ENCODE peak calls at places on chromosomes 1 and 21, in six cellular contexts. D is gastrocnemius medialis, F is psoas muscle, A is prostate gland, G is hepatocyte, O is AG04450. N is an unnamed sample.
A peak's percentile ranks its signal among the peaks of the same experiment; 100 is the strongest.

GRCh38 chr1:228289996-228290881 is 82.4 kb downstream of the OBSCN start:
- DNase-seq in D (peak; percentile 15), F (peak; percentile 10), A (no peak), G (no peak), O (no peak), N (no peak)

GRCh38 chr1:50599546-50599945 is 176.3 kb upstream of the DMRTA2 start:
- DNase-seq in D (no peak), F (no peak), A (no peak), G (no peak), O (no peak), N (no peak)

GRCh38 chr1:71621785-71622184 is 541.0 kb upstream of the ZRANB2 start:
- DNase-seq in D (no peak), F (no peak), A (no peak), G (no peak), O (peak; percentile 18), N (no peak)

GRCh38 chr1:59081795-59082194 is 215.1 kb upstream of the FGGY start:
- DNase-seq in D (no peak), F (no peak), A (no peak), G (no peak), O (no peak), N (no peak)

GRCh38 chr1:48043524-48043923 is 46.3 kb upstream of the TRABD2B start:
- DNase-seq in D (no peak), F (no peak), A (no peak), G (peak; percentile 55), O (no peak), N (no peak)

GRCh38 chr1:184632415-184633175 is 122.1 kb downstream of the EDEM3 start:
- DNase-seq in D (peak; percentile 96), F (peak; percentile 55), A (peak; percentile 96), G (no peak), O (no peak), N (peak; percentile 94)

GRCh38 chr1:7783178-7783711 is 846 bp upstream of the PER3 start:
- DNase-seq in D (peak; percentile 82), F (peak; percentile 77), A (no peak), G (peak; percentile 77), O (no peak), N (peak; percentile 71)

GRCh38 chr21:26965567-26966359 is 1.1 kb downstream of the ADAMTS5 start:
- DNase-seq in D (peak; percentile 14), F (peak; percentile 62), A (no peak), G (peak; percentile 51), O (no peak), N (peak; percentile 25)

GRCh38 chr1:193019442-193020026 is 39.6 kb downstream of the UCHL5 start:
- DNase-seq in D (no peak), F (no peak), A (peak; percentile 34), G (peak; percentile 69), O (peak; percentile 27), N (no peak)

GRCh38 chr1:1063945-1064831 is 9.9 kb downstream of the RNF223 start:
- DNase-seq in D (peak; percentile 43), F (peak; percentile 52), A (peak; percentile 56), G (peak; percentile 93), O (peak; percentile 63), N (peak; percentile 77)

GRCh38 chr1:28118640-28119307 is 30.4 kb upstream of the EYA3 start:
- DNase-seq in D (no peak), F (no peak), A (no peak), G (no peak), O (no peak), N (no peak)

GRCh38 chr1:154609398-154610380 is 1.7 kb upstream of the ADAR start:
- DNase-seq in D (no peak), F (no peak), A (no peak), G (no peak), O (no peak), N (no peak)

GRCh38 chr21:42532466-42533181 is 19.0 kb downstream of the SLC37A1 start:
- DNase-seq in D (peak; percentile 99), F (peak; percentile 88), A (no peak), G (no peak), O (no peak), N (peak; percentile 78)

GRCh38 chr1:101250656-101251272 is 13.9 kb downstream of the S1PR1 start:
- DNase-seq in D (no peak), F (no peak), A (no peak), G (no peak), O (no peak), N (no peak)

GRCh38 chr1:160651428-160652064 is 4.7 kb upstream of the SLAMF1 start:
- DNase-seq in D (no peak), F (no peak), A (no peak), G (no peak), O (no peak), N (no peak)

GRCh38 chr21:36437745-36438128 is 42.2 kb downstream of the CLDN14 start:
- DNase-seq in D (no peak), F (no peak), A (no peak), G (no peak), O (peak; percentile 49), N (peak; percentile 55)

GRCh38 chr1:85584264-85584781 is 3.8 kb downstream of the CCN1 start:
- DNase-seq in D (no peak), F (no peak), A (no peak), G (peak; percentile 58), O (peak; percentile 86), N (no peak)

GRCh38 chr1:113835686-113836290 is 23.5 kb upstream of the RSBN1 start:
- DNase-seq in D (no peak), F (no peak), A (no peak), G (peak; percentile 68), O (peak; percentile 16), N (no peak)

GRCh38 chr1:167782946-167783345 is 61.2 kb downstream of the MPZL1 start:
- DNase-seq in D (no peak), F (no peak), A (no peak), G (no peak), O (no peak), N (no peak)

GRCh38 chr1:234752927-234753326 is 142.9 kb upstream of the IRF2BP2 start:
- DNase-seq in D (no peak), F (no peak), A (no peak), G (no peak), O (no peak), N (no peak)

GRCh38 chr1:156638189-156638588 is 3.7 kb upstream of the BCAN start:
- DNase-seq in D (no peak), F (no peak), A (no peak), G (no peak), O (no peak), N (no peak)

DNA sequence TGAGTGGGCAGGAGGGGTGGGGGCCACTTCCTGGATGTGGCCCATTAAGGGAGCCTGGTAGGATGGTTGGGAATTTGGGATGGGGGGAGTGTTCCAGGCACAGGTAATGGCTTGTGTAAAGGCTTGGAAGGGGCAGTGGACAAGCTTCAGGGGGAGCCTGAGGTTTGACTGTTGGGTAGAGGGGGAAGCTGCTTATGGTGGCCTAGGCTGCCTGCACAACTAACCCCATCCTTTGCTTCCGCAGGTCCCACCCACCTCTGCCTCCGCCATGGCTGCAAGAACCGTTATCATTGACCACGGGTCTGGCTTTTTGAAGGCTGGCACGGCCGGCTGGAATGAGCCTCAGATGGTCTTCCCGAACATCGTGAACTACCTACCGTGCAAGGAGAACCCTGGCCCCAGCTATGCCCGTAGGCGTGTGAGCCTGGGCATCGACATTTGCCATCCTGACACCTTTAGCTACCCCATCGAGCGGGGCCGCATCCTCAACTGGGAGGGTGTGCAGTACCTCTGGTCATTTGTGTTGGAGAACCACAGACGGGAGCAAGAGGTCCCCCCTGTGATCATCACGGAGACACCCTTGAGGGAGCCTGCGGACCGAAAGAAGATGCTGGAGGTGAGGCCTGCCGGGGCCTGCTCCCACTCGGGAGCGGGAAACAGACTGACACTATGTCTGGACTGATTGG is 67.8 kb downstream of the ACTL8 start:
- DNase-seq in D (no peak), F (no peak), A (no peak), G (no peak), O (no peak), N (peak; percentile 19)
- H3K4me3 ChIP-seq in D (no peak overlapping the region), F (no peak overlapping the region), A (no peak overlapping the region), G (no peak overlapping the region), O (no peak overlapping the region), N (no peak overlapping the region)

GRCh38 chr1:189424746-189425331 is 1052.8 kb downstream of the BRINP3 start:
- DNase-seq in D (no peak), F (no peak), A (no peak), G (peak; percentile 5), O (no peak), N (no peak)

GRCh38 chr1:189431437-189431836 is 1046.2 kb downstream of the BRINP3 start:
- DNase-seq in D (no peak), F (no peak), A (no peak), G (no peak), O (no peak), N (no peak)

GRCh38 chr1:189432761-189433160 is 1044.9 kb downstream of the BRINP3 start:
- DNase-seq in D (no peak), F (no peak), A (no peak), G (no peak), O (no peak), N (no peak)

GRCh38 chr1:189434461-189434860 is 1043.2 kb downstream of the BRINP3 start:
- DNase-seq in D (no peak), F (no peak), A (no peak), G (peak; percentile 6), O (no peak), N (no peak)

DNA sequence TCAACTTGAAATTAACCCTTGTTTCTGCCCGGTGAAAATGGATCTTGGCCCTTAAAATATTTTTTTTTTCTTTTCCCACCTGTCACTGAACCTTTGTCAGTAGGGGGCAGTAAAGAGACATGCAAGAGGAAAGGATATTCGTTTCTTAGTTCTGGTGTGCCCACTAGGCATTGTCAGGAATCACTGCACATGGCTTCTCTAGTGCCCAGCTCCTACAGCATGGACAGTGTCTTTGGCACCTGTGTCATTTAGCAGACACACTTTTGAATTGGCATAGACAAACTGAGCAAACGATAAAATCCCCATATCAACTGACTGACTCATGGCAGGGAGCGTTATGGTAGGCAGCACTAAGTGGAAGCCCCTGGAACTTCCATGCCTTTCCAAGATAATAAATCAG is 1048.1 kb downstream of the BRINP3 start:
- DNase-seq in D (no peak), F (no peak), A (no peak), G (peak; percentile 65), O (peak; percentile 11), N (no peak)
- TF ChIP-seq CTCF in D (no peak), F (peak; percentile 6), A (no peak), G (peak; percentile 53), O (peak; percentile 64), N (no peak)

DNA sequence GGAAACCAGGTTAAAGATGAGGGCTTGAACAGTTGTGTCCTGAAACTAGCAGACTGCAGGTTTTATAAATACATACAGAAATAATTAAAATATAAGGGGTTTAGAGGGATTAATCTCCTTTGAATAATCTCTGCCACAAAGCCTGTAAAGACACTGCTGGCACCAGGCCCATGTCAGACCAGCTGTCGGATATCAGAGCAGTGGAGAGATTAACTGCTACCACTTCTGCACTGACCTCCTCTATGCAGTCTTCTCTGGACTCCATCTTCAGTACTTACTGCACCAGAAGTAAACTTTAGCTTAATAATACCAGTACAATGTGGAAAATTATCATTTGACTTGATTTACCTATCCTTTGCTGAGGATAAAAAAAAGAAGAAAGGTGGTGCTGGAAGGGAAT is 128.6 kb downstream of the LHX4 start:
- DNase-seq in D (peak; percentile 32), F (peak; percentile 25), A (no peak), G (peak; percentile 8), O (no peak), N (no peak)
- H3K9me3 ChIP-seq in D (no peaks in the 10 kb centered on the region), F (no peaks in the 10 kb centered on the region), A (no peaks in the 10 kb centered on the region), G (no peaks in the 10 kb centered on the region), O (no peaks in the 10 kb centered on the region), N (no peaks in the 10 kb centered on the region)

DNA sequence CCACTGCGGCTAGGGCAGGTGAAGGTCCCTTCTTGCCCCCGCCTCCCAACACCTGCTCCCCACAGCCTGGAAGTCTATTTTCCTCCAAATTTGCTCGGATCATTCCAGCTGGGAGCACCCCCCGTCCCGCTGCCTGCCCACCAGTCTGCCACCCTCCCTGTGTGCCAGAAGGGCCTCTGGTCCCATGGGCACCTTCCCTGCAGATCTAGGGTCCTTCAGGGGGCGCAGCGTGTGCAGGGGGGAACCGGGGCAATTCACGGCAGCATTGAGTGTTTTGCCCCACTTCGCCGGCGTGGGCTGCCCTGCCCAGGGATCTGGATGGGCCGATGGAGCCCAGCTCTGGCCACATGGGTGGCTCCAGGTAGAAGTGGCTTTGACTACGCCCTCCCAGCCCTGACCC is 26.3 kb upstream of the PEX10 start:
- DNase-seq in D (no peak), F (no peak), A (no peak), G (no peak), O (no peak), N (no peak)
- H3K4me3 ChIP-seq in D (no peak overlapping the region), F (no peak overlapping the region), A (no peak overlapping the region), G (no peak overlapping the region), O (no peak overlapping the region), N (no peak overlapping the region)

N was measured in stomach.